ENCODE peak calls at places on chromosomes 6 and 20, in four cellular contexts. D is CD8-positive, alpha-beta memory T cell; Y is CD8-positive, alpha-beta T cell; M is coronary artery. Q is an unnamed sample.

GRCh38 chr20:8693709-8694108 is 375.2 kb upstream of the PLCB4 start:
- DNase-seq in M (no peak), D (no peak), Y (no peak), Q (no peak)

GRCh38 chr6:74505391-74505790 is 700.5 kb downstream of the COL12A1 start:
- DNase-seq in D (no peak), M (no peak), Y (no peak), Q (no peak)

GRCh38 chr20:23508449-23508848 is 17.5 kb downstream of the CST8 start:
- DNase-seq in D (no peak), M (no peak), Y (no peak), Q (no peak)

GRCh38 chr6:134177753-134178229 is 125.4 kb upstream of the SLC2A12 start:
- DNase-seq in M (no peak), D (no peak), Y (peak), Q (no peak)

GRCh38 chr20:10513931-10514575 is 78.9 kb downstream of the SLX4IP start:
- DNase-seq in D (no peak), Y (no peak), M (no peak), Q (no peak)

GRCh38 chr20:63765918-63766317 is 26.3 kb downstream of the SLC2A4RG start:
- DNase-seq in Y (no peak), M (no peak), D (no peak), Q (no peak)

GRCh38 chr20:17023811-17024210 is 203.0 kb upstream of the PCSK2 start:
- DNase-seq in Y (no peak), D (no peak), M (no peak), Q (no peak)

GRCh38 chr6:37689356-37689755 is 8.3 kb downstream of the MDGA1 start:
- DNase-seq in Y (no peak), M (no peak), D (no peak), Q (no peak)

GRCh38 chr20:17374086-17374485 is 147.2 kb downstream of the PCSK2 start:
- DNase-seq in Y (no peak), D (no peak), M (no peak), Q (no peak)

GRCh38 chr6:107547061-107547840 is 57.3 kb downstream of the SOBP start:
- DNase-seq in D (no peak), M (no peak), Y (no peak), Q (no peak)

GRCh38 chr6:107554326-107554725 is 64.4 kb downstream of the SOBP start:
- DNase-seq in D (no peak), Y (no peak), M (no peak), Q (no peak)

GRCh38 chr6:107550906-107551305 is 61.0 kb downstream of the SOBP start:
- DNase-seq in M (no peak), Y (no peak), D (no peak), Q (no peak)

GRCh38 chr6:107554918-107555317 is 65.0 kb downstream of the SOBP start:
- DNase-seq in M (no peak), Y (no peak), D (no peak), Q (no peak)

DNA sequence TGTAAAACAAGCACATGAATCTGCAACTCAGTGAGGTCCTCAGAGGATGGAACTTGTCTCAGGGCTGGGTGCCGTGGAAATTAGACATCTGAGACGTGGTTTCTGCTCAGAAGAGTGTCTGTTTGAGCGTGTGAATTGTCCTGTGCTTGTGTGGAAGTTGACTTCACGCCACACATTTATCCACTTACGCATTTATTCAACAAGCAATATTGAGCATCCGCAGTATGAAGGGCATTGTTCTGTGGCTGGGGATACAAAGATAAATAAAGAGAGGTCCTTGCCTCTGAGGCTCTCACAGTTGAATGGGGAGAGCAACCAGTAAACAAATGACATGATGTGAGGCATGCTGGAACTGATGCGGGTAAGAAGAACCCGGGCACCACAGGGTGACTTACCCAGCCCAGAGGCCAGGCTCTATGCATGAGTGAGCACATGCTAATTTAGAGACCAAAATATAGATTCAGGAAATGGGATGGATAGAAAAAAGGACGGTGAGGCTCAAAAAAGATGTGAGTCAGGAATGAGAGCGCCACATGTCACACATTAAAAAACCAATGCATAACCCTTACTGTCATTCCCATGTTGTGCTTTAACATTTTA is 60.4 kb downstream of the SOBP start:
- DNase-seq in Y (no peak), D (no peak), M (no peak), Q (no peak)
- H3K4me3 ChIP-seq in Y (no peak), D (no peak), M (no peak), Q (no peak)

GRCh38 chr6:152314483-152314832 is 322.7 kb downstream of the SYNE1 start:
- DNase-seq in Y (no peak), D (no peak), M (no peak), Q (no peak)

GRCh38 chr6:152318278-152318677 is 318.9 kb downstream of the SYNE1 start:
- DNase-seq in Y (no peak), M (no peak), D (no peak), Q (no peak)

GRCh38 chr6:152312434-152312833 is 324.7 kb downstream of the SYNE1 start:
- DNase-seq in D (no peak), M (no peak), Y (no peak), Q (no peak)

GRCh38 chr6:152313542-152314482 is 323.4 kb downstream of the SYNE1 start:
- DNase-seq in Y (no peak), D (no peak), M (no peak), Q (no peak)

DNA sequence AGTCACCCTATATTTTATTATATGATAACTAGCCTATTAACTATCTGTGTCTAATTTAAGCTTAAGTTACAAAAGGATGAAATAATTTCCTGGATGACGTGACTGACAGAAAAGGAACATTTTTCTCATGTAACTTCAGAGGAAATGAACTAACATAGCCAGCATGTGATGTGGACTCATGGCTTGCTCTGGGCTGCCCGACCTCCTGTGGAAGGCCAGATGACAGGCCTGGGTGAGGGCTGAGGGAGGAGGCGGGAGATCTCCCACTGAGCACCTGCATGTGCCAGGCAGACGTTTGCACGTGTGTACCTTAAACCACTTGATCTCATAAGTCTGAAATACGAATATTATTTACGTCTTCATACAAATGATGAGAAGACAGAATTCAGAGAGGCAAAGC is 321.1 kb downstream of the SYNE1 start:
- DNase-seq in M (peak), D (no peak), Y (no peak), Q (peak)
- H3K27ac ChIP-seq in M (peak), D (no peak), Y (no peak), Q (peak)

GRCh38 chr6:164911151-164911550 is 398.3 kb downstream of the C6orf118 start:
- DNase-seq in Y (no peak), M (no peak), D (no peak), Q (no peak)

GRCh38 chr6:164917211-164917610 is 392.2 kb downstream of the C6orf118 start:
- DNase-seq in M (no peak), D (no peak), Y (no peak), Q (no peak)

DNA sequence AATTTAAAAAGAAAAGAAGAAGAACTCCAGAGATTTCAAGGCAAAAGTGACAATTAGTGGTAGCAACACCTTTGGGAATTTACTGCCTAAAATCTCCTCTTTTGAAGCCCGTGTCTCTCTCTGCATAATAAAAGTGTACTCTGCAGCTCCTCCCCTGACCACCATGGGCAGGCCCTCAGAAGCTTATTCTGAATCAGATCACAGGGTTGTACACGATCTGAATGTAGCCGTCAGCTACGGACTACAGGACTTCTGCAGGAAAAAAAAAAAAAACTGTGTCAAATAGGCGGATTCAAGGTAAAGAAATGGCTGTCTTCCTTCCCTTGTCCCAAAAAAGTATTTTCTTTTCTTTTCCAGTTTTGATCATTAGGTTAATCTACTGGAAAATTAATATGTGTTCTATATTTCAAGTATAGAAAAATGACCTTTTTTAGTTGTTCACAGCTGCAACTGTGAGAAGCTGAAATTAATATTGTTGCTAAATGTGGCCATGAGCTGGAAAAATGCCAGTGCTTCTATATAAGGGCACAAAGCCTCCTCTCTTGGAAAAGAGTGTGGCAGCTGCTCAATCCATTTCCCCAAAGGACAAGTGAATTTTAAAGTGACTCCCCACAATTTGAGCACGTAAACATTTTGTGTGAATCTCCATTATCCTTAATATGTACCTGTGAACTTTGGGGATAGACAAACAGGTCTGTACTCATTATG is 397.4 kb downstream of the C6orf118 start:
- DNase-seq in Y (no peak), D (no peak), M (no peak), Q (no peak)
- H3K4me3 ChIP-seq in Y (no peak), D (no peak), M (peak), Q (peak)

GRCh38 chr20:34557936-34558319 is 590 bp upstream of the MAP1LC3A start:
- DNase-seq in Y (no peak), D (no peak), M (no peak), Q (no peak)
- H3K27ac ChIP-seq in Y (peak), D (peak), M (peak), Q (peak)

GRCh38 chr20:35661013-35661412 is 3.7 kb downstream of the CPNE1 start:
- DNase-seq in D (no peak), Y (no peak), M (no peak), Q (no peak)
- H3K4me3 ChIP-seq in D (peak), Y (no peak), M (peak), Q (peak)

GRCh38 chr6:150617062-150617461 is 17.4 kb downstream of the PLEKHG1 start:
- DNase-seq in M (no peak), Y (no peak), D (no peak), Q (no peak)
- H3K27ac ChIP-seq in M (no peak), Y (no peak), D (no peak), Q (no peak)

DNA sequence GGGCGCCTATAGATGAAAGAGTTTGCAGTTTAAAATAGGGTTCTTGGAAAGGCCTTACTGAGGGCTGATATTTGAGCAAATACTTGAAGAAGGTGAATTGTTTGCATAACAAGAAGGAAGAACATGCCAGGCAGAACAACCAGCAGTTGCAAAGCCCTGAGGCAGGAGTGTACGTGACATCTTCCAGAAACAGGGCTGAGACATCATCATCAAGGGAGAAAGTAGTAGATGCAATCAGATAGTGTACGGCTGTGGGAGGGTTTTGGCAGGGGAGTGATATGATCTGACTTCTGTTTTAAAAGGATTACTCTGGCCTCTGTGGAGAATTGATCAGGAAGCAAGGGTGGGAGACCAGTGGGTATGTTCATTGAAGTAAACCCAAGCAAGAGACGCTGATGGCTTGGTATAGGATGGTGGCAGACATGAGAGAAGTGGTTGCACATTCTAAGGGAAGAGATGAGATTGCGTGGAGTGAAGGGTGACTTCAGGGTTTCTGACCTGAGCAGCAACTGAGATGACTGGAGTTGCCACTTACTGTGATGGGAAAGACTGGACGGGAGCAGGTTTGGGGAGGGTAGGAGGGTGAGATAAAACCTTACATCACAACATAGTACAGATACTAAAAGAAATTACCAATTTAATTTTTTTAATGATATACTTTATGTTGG is 28.8 kb downstream of the RIOK1 start:
- DNase-seq in D (no peak), Y (no peak), M (no peak), Q (no peak)
- H3K4me3 ChIP-seq in D (no peak), Y (no peak), M (no peak), Q (no peak)

GRCh38 chr20:32068174-32068573 is 16.1 kb downstream of the HCK start:
- DNase-seq in Y (no peak), D (no peak), M (no peak), Q (no peak)
- H3K27ac ChIP-seq in Y (no peak), D (no peak), M (no peak), Q (no peak)

DNA sequence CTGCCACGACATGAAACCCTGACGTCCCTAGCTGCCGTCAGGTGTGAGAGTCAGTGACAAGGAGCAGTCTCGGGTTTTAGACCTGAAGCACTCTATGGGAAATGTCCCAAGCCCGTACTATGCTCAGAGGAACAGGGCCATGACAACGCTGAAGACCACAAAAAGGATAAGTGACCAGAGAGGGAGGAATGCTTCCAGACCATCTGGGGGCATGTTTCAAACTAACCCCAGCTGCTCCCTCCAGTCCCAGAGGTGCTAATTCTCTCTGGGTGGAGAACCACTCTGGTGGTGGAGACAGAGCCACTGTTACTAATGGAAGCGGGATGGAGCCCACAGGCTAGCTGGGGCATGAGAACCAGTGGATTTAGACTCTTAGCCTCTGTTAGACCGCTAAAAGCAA is 8.7 kb downstream of the AURKA start:
- DNase-seq in D (no peak), Y (no peak), M (no peak), Q (no peak)
- H3K4me3 ChIP-seq in D (no peak), Y (no peak), M (no peak), Q (no peak)

Q was measured in right cardiac atrium.